ENCODE peak calls at places on chromosomes 6 and 20, in nine cellular contexts. J is HFFc6; S is CD8-positive, alpha-beta T cell; Z is hepatic stellate cell; U is WTC11; V is activated naive CD4-positive, alpha-beta T cell treated with anti-CD3 and anti-CD28 coated beads, Interleukin-2, amount 10 ng/mL, durations not matched to agents 7 days and 5 days; M is NCI-H1694; Q is psoas muscle; I is stimulated activated CD4-positive, alpha-beta T cell treated with anti-CD3 and anti-CD28 coated beads, TNF-alpha, amount 100 ng/mL, for 4 hours. R is an unnamed sample.

GRCh38 chr6:128731249-128732165 is 151.4 kb upstream of the LAMA2 start:
- DNase-seq in J (peak; percentile 42), S (no peak), Z (peak; percentile 29), U (no peak), V (no peak), M (peak; percentile 38), Q (no peak), I (no peak), R (peak; percentile 43)

GRCh38 chr20:38001173-38001875 is 31.9 kb downstream of the TTI1 start:
- DNase-seq in J (peak; percentile 77), S (no peak), Z (peak; percentile 77), U (no peak), V (no peak), M (no peak), Q (no peak), I (no peak), R (peak; percentile 47)

GRCh38 chr20:4173142-4173541 is 157.8 kb upstream of the RNF24 start:
- DNase-seq in J (no peak), S (no peak), Z (no peak), U (no peak), V (no peak), M (no peak), Q (no peak), I (no peak), R (no peak)

GRCh38 chr6:21666788-21667681 is 73.5 kb downstream of the SOX4 start:
- DNase-seq in J (no peak), S (no peak), Z (no peak), U (peak; percentile 61), V (no peak), M (no peak), Q (peak; percentile 43), I (no peak), R (no peak)

GRCh38 chr6:108570518-108570917 is 9.8 kb downstream of the FOXO3 start:
- DNase-seq in J (no peak), S (no peak), Z (no peak), U (no peak), V (no peak), M (no peak), Q (no peak), I (no peak), R (no peak)

GRCh38 chr20:9200196-9200595 is 131.3 kb downstream of the PLCB4 start:
- DNase-seq in J (no peak), S (no peak), Z (no peak), U (no peak), V (no peak), M (no peak), Q (no peak), I (no peak), R (no peak)

GRCh38 chr20:64010711-64011237 is 25.2 kb upstream of the C20orf204 start:
- DNase-seq in J (no peak), S (no peak), Z (no peak), U (no peak), V (no peak), M (no peak), Q (no peak), I (no peak), R (no peak)

GRCh38 chr6:166473886-166474596 is 91.3 kb upstream of the MPC1 start:
- DNase-seq in J (no peak), S (no peak), Z (no peak), U (no peak), V (no peak), M (no peak), Q (no peak), I (no peak), R (no peak)

GRCh38 chr6:125871365-125871764 is 80.6 kb downstream of the NCOA7 start:
- DNase-seq in J (no peak), S (no peak), Z (no peak), U (no peak), V (no peak), M (no peak), Q (no peak), I (no peak), R (no peak)

GRCh38 chr6:142395768-142396231 is 94.0 kb downstream of the ADGRG6 start:
- DNase-seq in J (no peak), S (no peak), Z (no peak), U (no peak), V (no peak), M (no peak), Q (no peak), I (no peak), R (no peak)

GRCh38 chr6:33627876-33628275 is 6.8 kb downstream of the ITPR3 start:
- DNase-seq in J (no peak), S (no peak), Z (no peak), U (no peak), V (no peak), M (no peak), Q (no peak), I (no peak), R (no peak)

GRCh38 chr6:106360989-106361430 is 493 bp downstream of the CRYBG1 start:
- DNase-seq in J (no peak), S (peak; percentile 2), Z (no peak), U (peak; percentile 44), V (peak; percentile 31), M (no peak), Q (peak; percentile 48), I (no peak), R (no peak)

GRCh38 chr20:54645445-54646155 is 170.2 kb downstream of the DOK5 start:
- DNase-seq in J (no peak), S (no peak), Z (no peak), U (no peak), V (no peak), M (peak; percentile 25), Q (no peak), I (no peak), R (no peak)

GRCh38 chr6:82033631-82034211 is 213.8 kb downstream of the IBTK start:
- DNase-seq in J (no peak), S (no peak), Z (no peak), U (no peak), V (no peak), M (no peak), Q (peak; percentile 48), I (no peak), R (no peak)

GRCh38 chr20:5400164-5400762 is 83.5 kb upstream of the PROKR2 start:
- DNase-seq in J (no peak), S (no peak), Z (no peak), U (peak; percentile 42), V (peak; percentile 31), M (no peak), Q (no peak), I (no peak), R (no peak)

GRCh38 chr6:79601020-79601609 is 30.0 kb upstream of the SH3BGRL2 start:
- DNase-seq in J (peak; percentile 60), S (no peak), Z (peak; percentile 63), U (no peak), V (no peak), M (no peak), Q (no peak), I (no peak), R (peak; percentile 37)

GRCh38 chr6:138025528-138025941 is 81.7 kb downstream of the PERP start:
- DNase-seq in J (no peak), S (no peak), Z (no peak), U (no peak), V (no peak), M (no peak), Q (no peak), I (no peak), R (no peak)

GRCh38 chr6:75334266-75335040 is 49.9 kb upstream of the TMEM30A start:
- DNase-seq in J (peak; percentile 28), S (no peak), Z (no peak), U (peak; percentile 55), V (no peak), M (no peak), Q (no peak), I (no peak), R (no peak)